ENCODE peak calls at places on chromosomes 4 and X, in six cellular contexts. D, V, H, F, W and Q are unnamed samples.

GRCh38 chr4:10897076-10897475 is 212.5 kb upstream of the CLNK start:
- DNase-seq in F (no peak), V (no peak), H (no peak), W (no peak), D (no peak), Q (no peak)

GRCh38 chr4:41622816-41623215 is 84.9 kb downstream of the LIMCH1 start:
- DNase-seq in H (no peak), D (no peak), F (no peak), V (no peak), W (no peak), Q (peak)

GRCh38 chrX:11196476-11196875 is 85.3 kb downstream of the HCCS start:
- DNase-seq in V (no peak), W (no peak), D (no peak), H (no peak), F (no peak), Q (no peak)

GRCh38 chr4:8236141-8236919 is 33.2 kb upstream of the HTRA3 start:
- DNase-seq in W (no peak), F (no peak), D (no peak), V (no peak), H (no peak), Q (no peak)

GRCh38 chr4:55880652-55881280 is 27.3 kb downstream of the EXOC1 start:
- DNase-seq in V (no peak), W (no peak), H (no peak), D (no peak), F (no peak), Q (no peak)

GRCh38 chr4:145939856-145940255 is 1.2 kb upstream of the ZNF827 start:
- DNase-seq in W (no peak), F (no peak), V (no peak), H (no peak), D (no peak), Q (no peak)

GRCh38 chr4:123972031-123972430 is 575.4 kb downstream of the SPRY1 start:
- DNase-seq in D (no peak), F (no peak), V (no peak), W (no peak), H (peak), Q (no peak)

GRCh38 chr4:176044589-176044951 is 21.1 kb upstream of the WDR17 start:
- DNase-seq in D (no peak), F (no peak), W (no peak), H (no peak), V (no peak), Q (peak)

GRCh38 chr4:91243132-91243531 is 1060.6 kb upstream of the GRID2 start:
- DNase-seq in D (no peak), F (no peak), H (no peak), V (no peak), W (no peak), Q (no peak)

GRCh38 chrX:20060961-20061868 is 55.5 kb downstream of the MAP7D2 start:
- DNase-seq in D (no peak), W (no peak), H (no peak), V (no peak), F (no peak), Q (no peak)

GRCh38 chr4:176210101-176210500 is 14.7 kb upstream of the SPATA4 start:
- DNase-seq in F (no peak), D (no peak), W (no peak), H (no peak), V (no peak), Q (no peak)